ENCODE peak calls at places on chromosomes 3 and 15, in five cellular contexts. Z is tibial nerve, K is transverse colon, A is upper lobe of left lung, D is A549. Q is an unnamed sample. For H3K4me1, the result is how much of the 10 kb centered on the place peaks cover.

GRCh38 chr3:16249336-16249735 is 15.4 kb downstream of the DPH3 start:
- DNase-seq in D (peak), K (no peak), A (no peak), Z (no peak), Q (no peak)

GRCh38 chr3:123813876-123814275 is 70.3 kb downstream of the MYLK start:
- DNase-seq in K (no peak), D (no peak), A (no peak), Z (no peak), Q (no peak)

GRCh38 chr3:148532326-148532725 is 165.4 kb upstream of the AGTR1 start:
- DNase-seq in A (no peak), D (no peak), K (no peak), Z (no peak), Q (no peak)

GRCh38 chr3:100097919-100098896 is 16.1 kb downstream of the FILIP1L start:
- DNase-seq in Z (no peak), K (no peak), A (no peak), D (no peak), Q (peak)

GRCh38 chr3:7075120-7075519 is 214.2 kb downstream of the GRM7 start:
- DNase-seq in D (no peak), A (no peak), Z (no peak), K (no peak), Q (no peak)

GRCh38 chr15:86231864-86232801 is 152.5 kb downstream of the AGBL1 start:
- DNase-seq in A (peak), Z (peak), D (peak), K (peak), Q (peak)

GRCh38 chr3:55910543-55910942 is 423.4 kb upstream of the WNT5A start:
- DNase-seq in A (no peak), D (no peak), K (no peak), Z (no peak), Q (no peak)

GRCh38 chr3:31848163-31848848 is 132.8 kb downstream of the OSBPL10 start:
- DNase-seq in D (no peak), A (no peak), Z (no peak), K (no peak), Q (no peak)

GRCh38 chr15:70264014-70264492 is 166.3 kb upstream of the TLE3 start:
- DNase-seq in A (no peak), D (no peak), Z (no peak), K (no peak), Q (no peak)

GRCh38 chr3:8872291-8872690 is 91.0 kb downstream of the RAD18 start:
- DNase-seq in K (no peak), A (no peak), D (no peak), Z (no peak), Q (no peak)

DNA sequence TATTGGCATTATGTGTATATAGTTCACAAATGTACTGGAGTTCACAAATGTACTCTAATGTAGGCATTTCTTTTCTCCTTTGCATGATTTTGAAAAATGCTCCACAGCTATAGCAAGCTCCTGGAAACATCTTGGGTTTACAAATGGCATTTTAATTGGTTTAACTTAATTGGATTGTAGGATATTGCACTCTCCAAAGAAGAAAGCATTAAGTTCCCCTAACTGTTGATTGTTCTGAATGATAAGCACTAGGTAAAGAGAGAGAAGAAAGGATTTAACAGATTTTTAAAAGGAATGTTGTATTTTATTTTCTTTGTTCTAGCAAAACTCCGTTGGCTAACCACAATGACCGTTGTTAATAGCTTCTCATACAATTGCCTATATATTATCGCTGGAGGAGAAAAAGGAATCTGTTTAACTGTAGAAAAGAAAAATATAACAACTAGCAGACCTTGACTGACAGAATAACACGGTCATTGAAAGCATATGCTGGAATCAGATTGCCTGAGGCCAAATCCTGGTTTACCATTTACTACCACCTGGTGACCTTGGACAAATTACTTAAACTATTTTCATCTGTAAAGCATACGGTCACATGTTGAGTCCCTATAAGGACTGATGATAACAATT is 170.7 kb downstream of the PEX5L start:
- DNase-seq in Z (no peak), A (no peak), K (no peak), D (no peak), Q (no peak)
- H3K27ac ChIP-seq in Z (no peak), A (no peak), K (no peak), D (no peak), Q (no peak)

GRCh38 chr15:67134577-67135492 is 69.4 kb downstream of the SMAD3 start:
- DNase-seq in Z (no peak), K (no peak), A (no peak), D (no peak), Q (no peak)
- TF ChIP-seq POLR2A in Z (no peak), K (no peak), A (no peak), D (no peak), Q (no peak)

GRCh38 chr15:51675234-51675633 is 6.1 kb upstream of the SCG3 start:
- DNase-seq in K (no peak), A (no peak), Z (no peak), D (no peak), Q (no peak)
- H3K4me1 ChIP-seq in K (under half), A (under half), Z (under half), D (under half), Q (under half)

DNA sequence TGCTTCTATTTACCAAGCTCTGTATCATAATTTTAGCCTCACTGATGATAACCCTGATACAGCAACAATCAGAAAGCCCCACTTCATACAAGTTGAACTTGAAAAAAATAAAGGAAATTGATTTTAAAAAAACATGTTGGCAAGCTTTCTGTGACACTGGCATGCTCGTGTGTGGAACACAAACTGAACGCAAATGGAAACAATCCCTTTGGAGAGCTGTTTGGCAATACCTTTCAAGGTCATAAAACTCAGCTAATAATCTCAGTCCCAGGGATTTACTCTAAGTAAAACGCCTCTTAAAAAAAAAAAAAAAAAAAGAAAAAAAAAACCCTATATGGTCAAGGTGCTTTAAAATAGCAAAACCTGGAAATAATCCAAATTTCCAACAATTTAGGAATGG is 166.7 kb upstream of the BCL6 start:
- DNase-seq in K (no peak), Z (no peak), A (no peak), D (no peak), Q (no peak)
- H3K27ac ChIP-seq in K (no peak), Z (no peak), A (no peak), D (no peak), Q (no peak)

GRCh38 chr3:47852604-47853397 is 49.9 kb downstream of the DHX30 start:
- DNase-seq in A (peak), Z (no peak), K (no peak), D (no peak), Q (no peak)

GRCh38 chr3:47851888-47852603 is 49.1 kb downstream of the DHX30 start:
- DNase-seq in K (no peak), Z (no peak), D (no peak), A (no peak), Q (no peak)

GRCh38 chr3:47849186-47850061 is 46.5 kb downstream of the DHX30 start:
- DNase-seq in Z (no peak), D (no peak), K (no peak), A (peak), Q (no peak)

GRCh38 chr3:47850062-47850802 is 47.3 kb downstream of the DHX30 start:
- DNase-seq in Z (no peak), D (no peak), A (no peak), K (no peak), Q (no peak)

DNA sequence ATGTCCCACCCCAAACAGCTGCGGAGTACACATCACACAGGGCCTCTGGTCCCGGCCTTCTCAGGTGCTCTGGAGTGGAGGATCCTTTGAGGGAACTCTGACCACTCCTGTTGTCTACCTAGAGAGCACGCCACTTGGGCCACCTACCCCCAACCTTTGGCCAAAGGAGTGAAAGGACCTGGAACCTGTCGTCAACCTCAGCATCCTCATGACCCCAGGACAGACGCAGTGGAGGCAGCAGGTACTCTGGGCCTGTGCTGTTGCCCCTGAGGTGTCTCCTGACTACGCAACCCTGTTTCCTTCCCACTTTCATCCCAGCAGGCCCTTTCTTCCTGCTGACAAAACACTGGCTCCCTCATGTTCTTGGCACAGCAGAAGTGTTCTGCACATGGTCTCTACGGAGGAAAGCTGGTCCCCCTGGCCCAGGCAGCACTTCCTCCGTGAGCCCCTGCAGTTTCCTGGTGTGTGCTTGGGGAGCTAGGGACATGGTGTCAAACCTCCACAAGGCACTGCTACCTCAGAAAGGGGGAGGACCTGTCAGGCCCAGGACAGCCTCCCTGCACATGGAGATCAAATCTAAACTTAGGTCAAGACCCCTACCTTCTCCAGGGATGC is 48.0 kb downstream of the DHX30 start:
- DNase-seq in Z (no peak), K (no peak), D (no peak), A (no peak), Q (no peak)
- TF ChIP-seq POLR2A in Z (no peak), K (no peak), D (no peak), A (no peak), Q (no peak)

GRCh38 chr3:27659279-27660021 is 62.7 kb downstream of the EOMES start:
- DNase-seq in Z (peak), A (no peak), K (peak), D (peak), Q (peak)

GRCh38 chr3:27658741-27659140 is 63.4 kb downstream of the EOMES start:
- DNase-seq in Z (no peak), D (no peak), A (no peak), K (no peak), Q (no peak)

GRCh38 chr3:27657871-27658270 is 64.3 kb downstream of the EOMES start:
- DNase-seq in A (no peak), Z (no peak), D (no peak), K (no peak), Q (no peak)

GRCh38 chr3:27657404-27657803 is 64.7 kb downstream of the EOMES start:
- DNase-seq in Z (no peak), A (no peak), D (no peak), K (no peak), Q (no peak)

DNA sequence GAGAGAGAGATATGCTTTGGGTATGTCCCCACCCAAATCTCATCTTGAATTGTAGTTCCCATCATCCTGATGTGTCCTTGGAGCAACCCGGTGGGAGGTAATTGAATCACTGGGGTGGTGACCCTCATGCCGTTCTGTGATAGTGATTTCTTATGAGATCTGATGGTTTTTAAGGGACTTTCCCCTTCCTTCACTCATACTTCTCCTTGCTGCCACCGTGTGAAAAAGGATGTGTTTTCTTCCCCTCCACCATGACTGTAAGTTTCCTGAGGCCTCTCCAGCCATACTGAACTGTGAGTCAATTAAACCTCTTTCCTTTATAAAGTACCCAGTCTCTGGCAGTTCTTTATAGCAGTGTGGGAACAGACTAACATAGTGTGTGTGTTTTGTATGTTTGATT is 60.3 kb downstream of the EOMES start:
- DNase-seq in A (no peak), D (no peak), Z (no peak), K (no peak), Q (no peak)
- H3K4me1 ChIP-seq in A (under half), D (under half), Z (under half), K (under half), Q (under half)

GRCh38 chr3:71541313-71541712 is 42.2 kb downstream of the FOXP1 start:
- DNase-seq in Z (no peak), K (no peak), D (no peak), A (no peak), Q (no peak)

GRCh38 chr3:71536376-71536965 is 47.1 kb downstream of the FOXP1 start:
- DNase-seq in K (no peak), Z (no peak), D (no peak), A (no peak), Q (no peak)

GRCh38 chr3:71533588-71533987 is 49.9 kb downstream of the FOXP1 start:
- DNase-seq in Z (no peak), K (no peak), D (no peak), A (no peak), Q (no peak)

GRCh38 chr3:71532639-71533395 is 50.7 kb downstream of the FOXP1 start:
- DNase-seq in Z (peak), D (no peak), A (no peak), K (peak), Q (no peak)

GRCh38 chr3:71537211-71537611 is 46.3 kb downstream of the FOXP1 start:
- DNase-seq in K (no peak), Z (peak), D (peak), A (no peak), Q (peak)
- H3K27ac ChIP-seq in K (peak), Z (no peak), D (peak), A (no peak), Q (peak)

GRCh38 chr3:71130516-71131384 is 452.8 kb downstream of the FOXP1 start:
- DNase-seq in D (no peak), Z (peak), K (peak), A (no peak), Q (peak)
- TF ChIP-seq POLR2A in D (no peak), Z (peak), K (peak), A (peak), Q (no peak)

DNA sequence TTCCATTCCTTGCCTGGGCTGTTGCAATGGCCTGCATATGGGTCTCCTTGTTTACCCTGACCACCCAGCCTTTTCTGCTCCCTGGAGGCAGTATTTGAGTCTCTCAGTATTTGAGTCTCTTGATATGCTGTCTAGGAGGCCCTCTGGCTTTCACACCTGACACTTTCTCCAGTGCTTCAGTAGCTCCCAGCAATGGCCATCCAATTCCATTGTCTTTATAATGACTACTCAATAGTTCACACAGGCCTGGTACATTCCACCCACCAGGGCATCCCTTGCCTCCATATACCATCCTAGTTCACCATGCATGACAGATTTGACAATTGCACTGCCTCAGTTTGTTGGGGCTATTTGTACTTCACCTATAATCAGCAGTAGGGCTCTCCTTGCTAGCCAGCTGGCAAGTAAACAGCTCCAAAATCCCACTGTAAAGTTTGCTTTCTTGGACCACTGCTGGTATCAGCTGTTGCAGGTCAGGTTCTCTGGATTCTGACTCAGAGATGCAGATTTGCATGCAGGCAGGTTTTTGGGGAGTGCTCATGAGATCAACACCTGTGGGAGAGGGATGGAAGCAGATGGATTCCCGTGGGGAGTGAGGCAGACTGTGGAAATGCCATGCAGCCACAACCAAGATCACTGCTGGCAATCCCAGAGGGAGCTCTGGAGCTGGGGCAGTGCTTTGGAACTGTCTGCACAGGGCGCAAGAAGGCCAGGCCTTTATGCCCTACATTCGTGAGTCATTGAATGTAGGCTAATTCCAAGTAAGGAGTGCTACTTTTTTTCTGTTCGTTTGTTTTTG is 19.1 kb upstream of the XIRP1 start:
- DNase-seq in D (no peak), K (no peak), Z (no peak), A (no peak), Q (no peak)
- H3K4me1 ChIP-seq in D (under half), K (under half), Z (under half), A (under half), Q (under half)

GRCh38 chr3:47133641-47134040 is 30.3 kb downstream of the SETD2 start:
- DNase-seq in Z (no peak), A (no peak), K (no peak), D (no peak), Q (no peak)

GRCh38 chr3:47130557-47130956 is 33.4 kb downstream of the SETD2 start:
- DNase-seq in K (no peak), Z (no peak), D (no peak), A (no peak), Q (no peak)

GRCh38 chr3:47123857-47124256 is 40.1 kb downstream of the SETD2 start:
- DNase-seq in Z (no peak), A (no peak), K (no peak), D (no peak), Q (no peak)

DNA sequence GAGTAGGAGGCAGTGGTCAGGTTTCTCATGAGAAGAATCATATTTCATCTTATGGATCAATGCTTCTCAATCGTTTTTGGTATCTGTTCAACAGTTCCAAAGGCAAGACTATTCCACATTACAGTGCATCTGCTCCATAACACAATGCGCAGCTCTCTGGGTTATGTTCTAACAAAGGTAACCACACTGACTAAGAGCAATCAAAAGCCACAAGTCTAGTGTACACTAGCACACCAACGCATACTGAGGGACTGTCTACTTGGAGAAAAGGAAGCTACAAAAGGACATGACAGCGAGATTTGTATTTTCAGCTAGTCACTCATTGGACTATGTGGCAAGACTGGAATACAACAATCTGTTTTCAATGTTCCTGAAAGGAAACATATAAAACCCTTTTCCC is 35.8 kb downstream of the SETD2 start:
- DNase-seq in Z (no peak), K (no peak), A (no peak), D (no peak), Q (no peak)
- H3K27ac ChIP-seq in Z (no peak), K (no peak), A (no peak), D (no peak), Q (no peak)